ENCODE peak calls at places on chromosome 3, in seven cellular contexts. B, Z, C, W, K, X and P are unnamed samples.
A peak's percentile ranks its signal among the peaks of the same experiment; 100 is the strongest.

GRCh38 chr3:173887888-173888287 is 490.3 kb downstream of the NLGN1 start:
- DNase-seq in B (no peak), X (no peak), Z (no peak), K (no peak), W (no peak), C (no peak), P (no peak)

GRCh38 chr3:14565791-14566588 is 25.8 kb upstream of the GRIP2 start:
- DNase-seq in B (no peak), C (no peak), X (no peak), K (peak; percentile 64), Z (no peak), W (no peak), P (no peak)

GRCh38 chr3:153232737-153233330 is 70.8 kb downstream of the RAP2B start:
- DNase-seq in W (no peak), K (no peak), B (no peak), X (no peak), C (no peak), Z (no peak), P (no peak)

GRCh38 chr3:107934808-107935207 is 156.0 kb downstream of the CD47 start:
- DNase-seq in B (no peak), C (no peak), K (no peak), X (no peak), W (no peak), Z (no peak), P (no peak)

GRCh38 chr3:7881946-7882345 is 619.7 kb upstream of the LMCD1 start:
- DNase-seq in K (no peak), C (no peak), B (no peak), X (no peak), Z (no peak), W (no peak), P (no peak)

GRCh38 chr3:10367466-10367865 is 46.6 kb upstream of the SEC13 start:
- DNase-seq in B (no peak), Z (no peak), X (no peak), C (no peak), K (no peak), W (no peak), P (no peak)

GRCh38 chr3:192915306-192915705 is 2.4 kb downstream of the MB21D2 start:
- DNase-seq in B (no peak), C (no peak), Z (no peak), X (no peak), K (peak; percentile 21), W (peak; percentile 41), P (peak; percentile 56)

GRCh38 chr3:72232777-72233176 is 447.8 kb upstream of the PROK2 start:
- DNase-seq in X (no peak), Z (peak; percentile 10), C (no peak), W (no peak), K (no peak), B (no peak), P (no peak)

GRCh38 chr3:123186695-123187094 is 15.0 kb upstream of the SEC22A start:
- DNase-seq in B (no peak), Z (no peak), C (no peak), X (no peak), W (no peak), K (no peak), P (no peak)

GRCh38 chr3:184568918-184569829 is 7.6 kb downstream of the EPHB3 start:
- DNase-seq in W (no peak), B (no peak), C (no peak), Z (no peak), K (peak; percentile 90), X (peak; percentile 66), P (peak; percentile 96)

DNA sequence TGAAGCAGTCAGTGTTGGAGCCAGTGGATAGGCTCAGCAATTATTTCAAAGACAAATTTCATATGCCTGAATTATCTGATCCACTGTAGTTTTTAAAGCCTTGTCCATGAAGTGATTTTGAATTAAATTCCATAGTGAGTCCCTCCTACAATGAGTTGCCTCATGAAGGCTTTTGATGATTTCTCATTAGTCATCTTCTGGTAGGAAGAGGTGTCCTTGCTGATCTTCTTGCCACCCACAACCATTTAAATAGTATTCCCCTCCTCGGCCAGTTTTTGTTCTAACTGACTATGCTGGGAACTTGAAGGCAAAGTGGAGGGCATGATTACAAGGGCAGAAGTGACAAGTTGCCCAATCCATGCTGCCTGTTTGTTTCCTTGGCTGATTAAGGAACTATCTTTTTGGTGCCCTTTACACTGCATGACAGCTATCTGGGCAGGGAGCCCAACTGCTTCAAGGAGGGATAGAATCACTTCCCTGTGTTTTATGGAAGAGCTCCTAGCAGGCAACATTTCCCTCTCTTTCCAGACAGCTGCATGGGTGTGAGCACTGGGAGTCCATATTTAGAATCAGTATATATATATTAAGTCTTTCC is 617.5 kb downstream of the ZPLD1 start:
- DNase-seq in C (no peak), K (no peak), X (no peak), W (no peak), B (peak; percentile 21), Z (no peak), P (no peak)
- TF ChIP-seq JUND in C (no peak), K (no peak), X (no peak), W (no peak), B (peak; percentile 43), Z (no peak), P (no peak)

GRCh38 chr3:188211476-188211875 is 57.5 kb downstream of the LPP start:
- DNase-seq in K (no peak), Z (no peak), B (no peak), W (no peak), C (no peak), X (no peak), P (no peak)

GRCh38 chr3:188209740-188210139 is 55.8 kb downstream of the LPP start:
- DNase-seq in B (no peak), Z (no peak), W (no peak), K (no peak), X (no peak), C (no peak), P (no peak)

GRCh38 chr3:188208751-188209433 is 54.9 kb downstream of the LPP start:
- DNase-seq in B (no peak), K (no peak), Z (no peak), W (no peak), C (no peak), X (no peak), P (no peak)

GRCh38 chr3:188214442-188214841 is 60.5 kb downstream of the LPP start:
- DNase-seq in K (no peak), B (no peak), C (no peak), X (no peak), Z (no peak), W (peak; percentile 34), P (no peak)

GRCh38 chr3:188212308-188212969 is 58.5 kb downstream of the LPP start:
- DNase-seq in C (no peak), K (no peak), X (no peak), W (peak; percentile 80), Z (peak; percentile 38), B (no peak), P (no peak)
- TF ChIP-seq JUND in C (no peak), K (no peak), X (no peak), W (no peak), Z (no peak), B (no peak), P (no peak)

GRCh38 chr3:43378066-43378935 is 92.0 kb downstream of the SNRK start:
- DNase-seq in W (peak; percentile 31), X (peak; percentile 73), Z (no peak), B (peak; percentile 39), C (peak; percentile 4), K (peak; percentile 63), P (peak; percentile 70)
- TF ChIP-seq JUND in W (no peak), X (no peak), Z (no peak), B (no peak), C (no peak), K (no peak), P (no peak)

GRCh38 chr3:88149516-88150362 is at the start of gene C3orf38:
- DNase-seq in Z (peak; percentile 64), X (peak; percentile 69), B (peak; percentile 90), W (peak; percentile 92), C (peak; percentile 64), K (peak; percentile 88), P (peak; percentile 59)

GRCh38 chr3:88150771-88151170 is 1.0 kb downstream of the C3orf38 start:
- DNase-seq in C (no peak), W (no peak), K (no peak), B (no peak), X (no peak), Z (no peak), P (no peak)

GRCh38 chr3:88148651-88149050 is 1.1 kb upstream of the C3orf38 start:
- DNase-seq in C (no peak), B (no peak), W (no peak), X (no peak), Z (no peak), K (no peak), P (no peak)

GRCh38 chr3:88150371-88150770 is 612 bp downstream of the C3orf38 start:
- DNase-seq in W (no peak), B (no peak), K (peak; percentile 9), Z (no peak), C (no peak), X (no peak), P (no peak)

GRCh38 chr3:88149146-88149515 is 628 bp upstream of the C3orf38 start:
- DNase-seq in Z (no peak), X (peak; percentile 8), K (peak; percentile 47), B (peak; percentile 3), W (no peak), C (no peak), P (no peak)
- TF ChIP-seq JUND in Z (no peak), X (no peak), K (no peak), B (no peak), W (no peak), C (no peak), P (no peak)